ENCODE peak calls at places on chromosomes 5 and 9, in five cellular contexts. One of them, this sample, is unnamed.

GRCh38 chr9:88590558-88591146 is 55.7 kb downstream of the NXNL2 start:
- DNase-seq in activated T-cell treated with anti-CD3 and anti-CD28 coated beads, Interleukin-2, amount 50 U/mL, for 72 hours: no peak
- DNase-seq in mucosa of descending colon: no peak
- DNase-seq in A172: no peak
- DNase-seq in COR-L47: no peak
- DNase-seq in this sample: no peak

GRCh38 chr9:77284616-77285015 is 107.3 kb downstream of the VPS13A start:
- DNase-seq in COR-L47: no peak
- DNase-seq in A172: no peak
- DNase-seq in activated T-cell treated with anti-CD3 and anti-CD28 coated beads, Interleukin-2, amount 50 U/mL, for 72 hours: no peak
- DNase-seq in mucosa of descending colon: no peak
- DNase-seq in this sample: no peak

GRCh38 chr5:72167790-72168189 is 60.5 kb downstream of the MAP1B start:
- DNase-seq in activated T-cell treated with anti-CD3 and anti-CD28 coated beads, Interleukin-2, amount 50 U/mL, for 72 hours: no peak
- DNase-seq in A172: no peak
- DNase-seq in mucosa of descending colon: no peak
- DNase-seq in COR-L47: no peak
- DNase-seq in this sample: no peak

GRCh38 chr5:159392881-159393280 is 62.6 kb upstream of the IL12B start:
- DNase-seq in COR-L47: no peak
- DNase-seq in mucosa of descending colon: no peak
- DNase-seq in activated T-cell treated with anti-CD3 and anti-CD28 coated beads, Interleukin-2, amount 50 U/mL, for 72 hours: no peak
- DNase-seq in A172: no peak
- DNase-seq in this sample: no peak

GRCh38 chr5:156527611-156528010 is 200.6 kb downstream of the SGCD start:
- DNase-seq in mucosa of descending colon: no peak
- DNase-seq in activated T-cell treated with anti-CD3 and anti-CD28 coated beads, Interleukin-2, amount 50 U/mL, for 72 hours: no peak
- DNase-seq in COR-L47: no peak
- DNase-seq in A172: no peak
- DNase-seq in this sample: no peak

GRCh38 chr9:114889802-114890224 is 40.6 kb downstream of the TNFSF8 start:
- DNase-seq in activated T-cell treated with anti-CD3 and anti-CD28 coated beads, Interleukin-2, amount 50 U/mL, for 72 hours: peak
- DNase-seq in COR-L47: no peak
- DNase-seq in mucosa of descending colon: no peak
- DNase-seq in A172: peak
- DNase-seq in this sample: no peak

GRCh38 chr9:114283551-114284111 is 39.3 kb upstream of the ORM1 start:
- DNase-seq in COR-L47: no peak
- DNase-seq in mucosa of descending colon: peak
- DNase-seq in A172: no peak
- DNase-seq in activated T-cell treated with anti-CD3 and anti-CD28 coated beads, Interleukin-2, amount 50 U/mL, for 72 hours: no peak
- DNase-seq in this sample: no peak

GRCh38 chr5:105836906-105837305 is 1833.8 kb downstream of the EFNA5 start:
- DNase-seq in COR-L47: no peak
- DNase-seq in mucosa of descending colon: no peak
- DNase-seq in A172: no peak
- DNase-seq in activated T-cell treated with anti-CD3 and anti-CD28 coated beads, Interleukin-2, amount 50 U/mL, for 72 hours: no peak
- DNase-seq in this sample: no peak

GRCh38 chr5:158910782-158911692 is 188.7 kb downstream of the EBF1 start:
- DNase-seq in mucosa of descending colon: no peak
- DNase-seq in A172: no peak
- DNase-seq in activated T-cell treated with anti-CD3 and anti-CD28 coated beads, Interleukin-2, amount 50 U/mL, for 72 hours: no peak
- DNase-seq in COR-L47: no peak
- DNase-seq in this sample: no peak

GRCh38 chr9:105479846-105480245 is 32.0 kb downstream of the FSD1L start:
- DNase-seq in COR-L47: no peak
- DNase-seq in activated T-cell treated with anti-CD3 and anti-CD28 coated beads, Interleukin-2, amount 50 U/mL, for 72 hours: no peak
- DNase-seq in mucosa of descending colon: no peak
- DNase-seq in A172: no peak
- DNase-seq in this sample: no peak

GRCh38 chr5:30592833-30593232 is 600.7 kb upstream of the CDH6 start:
- DNase-seq in activated T-cell treated with anti-CD3 and anti-CD28 coated beads, Interleukin-2, amount 50 U/mL, for 72 hours: no peak
- DNase-seq in A172: no peak
- DNase-seq in mucosa of descending colon: no peak
- DNase-seq in COR-L47: no peak
- DNase-seq in this sample: no peak

GRCh38 chr9:124124729-124125589 is 113.4 kb downstream of the LHX2 start:
- DNase-seq in COR-L47: no peak
- DNase-seq in A172: no peak
- DNase-seq in activated T-cell treated with anti-CD3 and anti-CD28 coated beads, Interleukin-2, amount 50 U/mL, for 72 hours: no peak
- DNase-seq in mucosa of descending colon: no peak
- DNase-seq in this sample: no peak

GRCh38 chr5:139462582-139463276 is at the start of gene ECSCR:
- DNase-seq in A172: no peak
- DNase-seq in COR-L47: no peak
- DNase-seq in mucosa of descending colon: no peak
- DNase-seq in activated T-cell treated with anti-CD3 and anti-CD28 coated beads, Interleukin-2, amount 50 U/mL, for 72 hours: no peak
- DNase-seq in this sample: no peak

GRCh38 chr5:79938468-79938867 is 52.6 kb downstream of the MTX3 start:
- DNase-seq in COR-L47: no peak
- DNase-seq in activated T-cell treated with anti-CD3 and anti-CD28 coated beads, Interleukin-2, amount 50 U/mL, for 72 hours: peak
- DNase-seq in A172: no peak
- DNase-seq in mucosa of descending colon: no peak
- DNase-seq in this sample: no peak

GRCh38 chr5:179800696-179801201 is 5.9 kb downstream of the MGAT4B start:
- DNase-seq in mucosa of descending colon: no peak
- DNase-seq in COR-L47: no peak
- DNase-seq in A172: no peak
- DNase-seq in activated T-cell treated with anti-CD3 and anti-CD28 coated beads, Interleukin-2, amount 50 U/mL, for 72 hours: no peak
- DNase-seq in this sample: no peak

GRCh38 chr9:2635922-2636321 is 14.3 kb downstream of the VLDLR start:
- DNase-seq in mucosa of descending colon: no peak
- DNase-seq in A172: no peak
- DNase-seq in COR-L47: no peak
- DNase-seq in activated T-cell treated with anti-CD3 and anti-CD28 coated beads, Interleukin-2, amount 50 U/mL, for 72 hours: no peak
- DNase-seq in this sample: no peak

GRCh38 chr5:107338341-107338740 is 332.4 kb downstream of the EFNA5 start:
- DNase-seq in A172: no peak
- DNase-seq in mucosa of descending colon: no peak
- DNase-seq in activated T-cell treated with anti-CD3 and anti-CD28 coated beads, Interleukin-2, amount 50 U/mL, for 72 hours: no peak
- DNase-seq in COR-L47: no peak
- DNase-seq in this sample: no peak

GRCh38 chr9:95133351-95133724 is 184.2 kb downstream of the FANCC start:
- DNase-seq in activated T-cell treated with anti-CD3 and anti-CD28 coated beads, Interleukin-2, amount 50 U/mL, for 72 hours: no peak
- DNase-seq in COR-L47: no peak
- DNase-seq in mucosa of descending colon: no peak
- DNase-seq in A172: no peak
- DNase-seq in this sample: no peak

GRCh38 chr9:96217358-96217755 is 84.6 kb downstream of the HSD17B3 start:
- DNase-seq in mucosa of descending colon: peak
- DNase-seq in A172: no peak
- DNase-seq in COR-L47: no peak
- DNase-seq in activated T-cell treated with anti-CD3 and anti-CD28 coated beads, Interleukin-2, amount 50 U/mL, for 72 hours: no peak
- DNase-seq in this sample: no peak

GRCh38 chr9:27118916-27119315 is 9.9 kb downstream of the TEK start:
- DNase-seq in A172: peak
- DNase-seq in mucosa of descending colon: no peak
- DNase-seq in activated T-cell treated with anti-CD3 and anti-CD28 coated beads, Interleukin-2, amount 50 U/mL, for 72 hours: no peak
- DNase-seq in COR-L47: no peak
- DNase-seq in this sample: no peak

GRCh38 chr9:136860933-136861873 is 4.9 kb downstream of the EDF1 start:
- DNase-seq in A172: no peak
- DNase-seq in activated T-cell treated with anti-CD3 and anti-CD28 coated beads, Interleukin-2, amount 50 U/mL, for 72 hours: no peak
- DNase-seq in mucosa of descending colon: peak
- DNase-seq in COR-L47: no peak
- DNase-seq in this sample: no peak

GRCh38 chr5:58842851-58843250 is 260.0 kb downstream of the RAB3C start:
- DNase-seq in COR-L47: no peak
- DNase-seq in mucosa of descending colon: no peak
- DNase-seq in activated T-cell treated with anti-CD3 and anti-CD28 coated beads, Interleukin-2, amount 50 U/mL, for 72 hours: no peak
- DNase-seq in A172: no peak
- DNase-seq in this sample: no peak

GRCh38 chr9:75083188-75083976 is 4.6 kb downstream of the NMRK1 start:
- DNase-seq in mucosa of descending colon: peak
- DNase-seq in A172: no peak
- DNase-seq in COR-L47: peak
- DNase-seq in activated T-cell treated with anti-CD3 and anti-CD28 coated beads, Interleukin-2, amount 50 U/mL, for 72 hours: peak
- DNase-seq in this sample: no peak

GRCh38 chr5:176837707-176838115 is 27.4 kb downstream of the UNC5A start:
- DNase-seq in COR-L47: no peak
- DNase-seq in mucosa of descending colon: peak
- DNase-seq in A172: peak
- DNase-seq in activated T-cell treated with anti-CD3 and anti-CD28 coated beads, Interleukin-2, amount 50 U/mL, for 72 hours: peak
- DNase-seq in this sample: no peak

GRCh38 chr5:143986567-143987242 is 174.7 kb downstream of the HMHB1 start:
- DNase-seq in mucosa of descending colon: no peak
- DNase-seq in activated T-cell treated with anti-CD3 and anti-CD28 coated beads, Interleukin-2, amount 50 U/mL, for 72 hours: no peak
- DNase-seq in A172: peak
- DNase-seq in COR-L47: no peak
- DNase-seq in this sample: no peak

GRCh38 chr9:115997923-115998322 is 155.7 kb upstream of the PAPPA start:
- DNase-seq in mucosa of descending colon: no peak
- DNase-seq in A172: peak
- DNase-seq in activated T-cell treated with anti-CD3 and anti-CD28 coated beads, Interleukin-2, amount 50 U/mL, for 72 hours: no peak
- DNase-seq in COR-L47: no peak
- DNase-seq in this sample: no peak

GRCh38 chr5:132905938-132906337 is 32.5 kb downstream of the LEAP2 start:
- DNase-seq in mucosa of descending colon: no peak
- DNase-seq in A172: no peak
- DNase-seq in activated T-cell treated with anti-CD3 and anti-CD28 coated beads, Interleukin-2, amount 50 U/mL, for 72 hours: no peak
- DNase-seq in COR-L47: peak
- DNase-seq in this sample: peak

GRCh38 chr9:34256987-34257585 is 72.0 kb downstream of the KIF24 start:
- DNase-seq in activated T-cell treated with anti-CD3 and anti-CD28 coated beads, Interleukin-2, amount 50 U/mL, for 72 hours: no peak
- DNase-seq in mucosa of descending colon: no peak
- DNase-seq in A172: no peak
- DNase-seq in COR-L47: no peak
- DNase-seq in this sample: no peak

GRCh38 chr9:108083160-108083559 is 593.6 kb upstream of the KLF4 start:
- DNase-seq in mucosa of descending colon: no peak
- DNase-seq in activated T-cell treated with anti-CD3 and anti-CD28 coated beads, Interleukin-2, amount 50 U/mL, for 72 hours: no peak
- DNase-seq in COR-L47: peak
- DNase-seq in A172: no peak
- DNase-seq in this sample: peak

GRCh38 chr5:126866837-126867236 is 89.9 kb downstream of the LMNB1 start:
- DNase-seq in activated T-cell treated with anti-CD3 and anti-CD28 coated beads, Interleukin-2, amount 50 U/mL, for 72 hours: no peak
- DNase-seq in A172: no peak
- DNase-seq in mucosa of descending colon: no peak
- DNase-seq in COR-L47: no peak
- DNase-seq in this sample: no peak

GRCh38 chr5:82160948-82161347 is 117.2 kb downstream of the RPS23 start:
- DNase-seq in mucosa of descending colon: no peak
- DNase-seq in COR-L47: no peak
- DNase-seq in activated T-cell treated with anti-CD3 and anti-CD28 coated beads, Interleukin-2, amount 50 U/mL, for 72 hours: no peak
- DNase-seq in A172: peak
- DNase-seq in this sample: no peak

GRCh38 chr5:143606043-143606752 is 202.7 kb upstream of the NR3C1 start:
- DNase-seq in mucosa of descending colon: no peak
- DNase-seq in A172: peak
- DNase-seq in COR-L47: no peak
- DNase-seq in activated T-cell treated with anti-CD3 and anti-CD28 coated beads, Interleukin-2, amount 50 U/mL, for 72 hours: peak
- DNase-seq in this sample: no peak

GRCh38 chr5:21184566-21184965 is 1196.6 kb upstream of the CDH18 start:
- DNase-seq in COR-L47: no peak
- DNase-seq in A172: no peak
- DNase-seq in activated T-cell treated with anti-CD3 and anti-CD28 coated beads, Interleukin-2, amount 50 U/mL, for 72 hours: no peak
- DNase-seq in mucosa of descending colon: no peak
- DNase-seq in this sample: no peak

GRCh38 chr9:37582548-37583157 is 6.5 kb upstream of the FBXO10 start:
- DNase-seq in mucosa of descending colon: no peak
- DNase-seq in activated T-cell treated with anti-CD3 and anti-CD28 coated beads, Interleukin-2, amount 50 U/mL, for 72 hours: no peak
- DNase-seq in COR-L47: peak
- DNase-seq in A172: peak
- DNase-seq in this sample: no peak

This sample was measured in NCI-H748 treated with DMSO at 0.1 percent for 48 hours.